ENCODE peak calls at places on chromosome 1, in nine cellular contexts. Y is psoas muscle, U is tibial artery, M is K562, J is spleen, E is suprapubic skin, X is tibial nerve, A is A549, K is uterus. L is an unnamed sample.

GRCh38 chr1:79859212-79859948 is 852.9 kb upstream of the ADGRL4 start:
- DNase-seq in A (peak; percentile 8), X (no peak), M (no peak), J (no peak), E (no peak), K (no peak), U (no peak), Y (no peak), L (no peak)

GRCh38 chr1:248825136-248825535 is 579 bp downstream of the SH3BP5L start:
- DNase-seq in A (no peak), Y (no peak), X (no peak), J (peak; percentile 87), E (peak; percentile 77), K (no peak), U (no peak), M (no peak), L (no peak)

GRCh38 chr1:8767006-8767405 is 50.4 kb downstream of the RERE start:
- DNase-seq in U (no peak), A (no peak), J (no peak), E (no peak), Y (no peak), K (no peak), M (no peak), X (no peak), L (no peak)

GRCh38 chr1:68359045-68359444 is 90.7 kb downstream of the RPE65 start:
- DNase-seq in K (no peak), Y (no peak), X (no peak), J (no peak), E (no peak), M (no peak), U (no peak), A (no peak), L (no peak)

GRCh38 chr1:21229246-21230000 is 52.7 kb upstream of the EIF4G3 start:
- DNase-seq in K (no peak), M (no peak), X (no peak), U (no peak), J (no peak), E (no peak), Y (no peak), A (no peak), L (no peak)

GRCh38 chr1:233020441-233020840 is 70.0 kb downstream of the NTPCR start:
- DNase-seq in Y (peak; percentile 19), A (no peak), J (no peak), E (no peak), M (no peak), K (no peak), U (peak; percentile 26), X (no peak), L (no peak)

GRCh38 chr1:215710340-215710971 is 143.4 kb downstream of the KCTD3 start:
- DNase-seq in U (no peak), M (peak; percentile 49), J (no peak), A (peak; percentile 7), X (no peak), E (no peak), Y (no peak), K (no peak), L (no peak)

GRCh38 chr1:2406451-2407041 is 5.8 kb downstream of the PEX10 start:
- DNase-seq in K (no peak), X (no peak), M (no peak), A (no peak), J (no peak), Y (no peak), U (no peak), E (no peak), L (no peak)

GRCh38 chr1:101444873-101445618 is 208.2 kb downstream of the S1PR1 start:
- DNase-seq in A (no peak), Y (no peak), M (no peak), U (no peak), E (no peak), K (no peak), J (no peak), X (no peak), L (no peak)

DNA sequence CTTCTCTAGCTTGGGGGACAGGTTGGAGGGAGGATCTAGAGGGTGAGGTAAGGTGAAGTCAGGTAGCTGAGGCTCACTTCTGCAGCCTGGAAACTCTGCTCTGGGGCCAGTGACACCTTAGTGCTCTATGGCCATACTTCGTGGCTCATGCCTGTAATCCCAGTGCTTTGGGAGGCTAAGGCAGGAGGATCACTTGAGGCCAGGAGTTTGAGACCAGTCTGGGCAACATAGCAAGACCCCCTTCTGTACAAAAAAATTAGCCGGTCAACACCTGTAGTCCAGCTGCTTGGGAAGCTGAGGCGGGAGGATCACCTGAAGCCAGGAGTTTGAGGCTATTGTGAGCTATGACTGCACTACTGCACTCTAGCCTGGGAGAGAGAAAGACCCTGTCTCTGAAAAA is 5.8 kb downstream of the LMNA start:
- DNase-seq in U (no peak), Y (no peak), X (no peak), A (no peak), K (no peak), E (no peak), M (no peak), J (no peak), L (no peak)
- H3K4me3 ChIP-seq in U (peak overlapping the region; percentile 100), Y (peak overlapping the region; percentile 99), X (no peak overlapping the region), A (no peak overlapping the region), K (peak overlapping the region; percentile 82), E (peak overlapping the region; percentile 100), M (no peak overlapping the region), J (no peak overlapping the region), L (peak overlapping the region; percentile 96)

DNA sequence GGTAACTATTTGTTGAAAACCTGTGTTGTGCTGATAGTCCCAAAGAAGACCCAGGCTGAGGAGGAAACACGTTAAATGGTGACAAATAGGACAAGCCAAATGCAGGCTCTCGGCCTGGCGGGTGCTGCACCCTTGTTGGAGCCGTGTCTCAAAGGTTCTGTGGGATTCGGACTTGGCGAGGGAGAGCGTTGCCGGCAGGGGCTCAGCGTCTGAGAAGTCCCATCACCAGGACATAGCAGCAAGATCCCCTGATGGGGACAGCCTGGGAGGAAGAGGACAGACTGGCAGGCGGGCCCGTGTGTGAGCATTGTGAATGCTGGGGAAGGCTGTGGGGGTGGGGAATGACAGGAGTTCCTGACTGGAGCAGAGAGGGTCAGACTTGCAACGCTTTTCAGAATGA is 142.5 kb downstream of the PGBD5 start:
- DNase-seq in Y (no peak), J (peak; percentile 62), A (no peak), M (no peak), K (no peak), U (peak; percentile 11), X (no peak), E (peak; percentile 31), L (no peak)
- H3K27ac ChIP-seq in Y (no peak overlapping the region), J (no peak overlapping the region), A (no peak overlapping the region), M (no peak overlapping the region), K (no peak overlapping the region), U (no peak overlapping the region), X (no peak overlapping the region), E (no peak overlapping the region), L (no peak overlapping the region)

DNA sequence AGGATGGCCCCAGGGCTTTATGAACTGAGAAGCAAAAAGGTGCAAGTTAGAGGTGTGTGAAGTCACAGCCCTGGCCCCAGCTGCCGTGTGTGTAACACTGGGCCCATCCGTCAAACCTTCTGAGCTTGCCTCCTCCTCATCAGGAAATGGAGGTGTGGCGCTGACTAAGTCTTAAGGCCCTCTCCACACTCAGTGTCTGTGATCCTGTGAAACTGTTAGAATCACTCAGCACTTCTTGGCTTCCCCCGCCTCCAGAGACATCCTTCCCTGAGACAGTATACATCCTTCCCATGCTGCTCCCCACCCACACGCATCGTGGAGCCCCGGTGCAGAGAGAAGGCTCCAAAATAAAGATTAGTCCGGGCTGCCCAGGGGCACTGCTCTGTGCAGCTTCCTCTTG is 33.3 kb downstream of the LRP8 start:
- DNase-seq in K (no peak), E (no peak), X (no peak), J (no peak), Y (no peak), M (no peak), A (no peak), U (no peak), L (no peak)
- TF ChIP-seq CTCF in K (no peak), E (no peak), X (no peak), J (no peak), Y (no peak), M (no peak), A (no peak), U (no peak), L (no peak)

GRCh38 chr1:204579681-204580080 is 63.5 kb downstream of the MDM4 start:
- DNase-seq in J (no peak), Y (no peak), X (no peak), U (no peak), A (no peak), K (no peak), M (no peak), E (no peak), L (no peak)
- H3K4me3 ChIP-seq in J (peak overlapping the region; percentile 26), Y (no peak overlapping the region), X (peak overlapping the region; percentile 35), U (no peak overlapping the region), A (no peak overlapping the region), K (no peak overlapping the region), M (no peak overlapping the region), E (no peak overlapping the region), L (no peak overlapping the region)

GRCh38 chr1:51964309-51964696 is 26.2 kb downstream of the RAB3B start:
- DNase-seq in U (no peak), J (no peak), Y (no peak), E (no peak), M (no peak), A (no peak), X (no peak), K (no peak), L (no peak)

GRCh38 chr1:51968632-51969031 is 21.9 kb downstream of the RAB3B start:
- DNase-seq in Y (no peak), M (no peak), E (no peak), X (no peak), U (no peak), A (no peak), K (no peak), J (no peak), L (no peak)

GRCh38 chr1:51973587-51974474 is 16.7 kb downstream of the RAB3B start:
- DNase-seq in M (no peak), U (no peak), X (no peak), E (no peak), K (no peak), J (no peak), Y (no peak), A (no peak), L (no peak)

GRCh38 chr1:51966559-51966958 is 23.9 kb downstream of the RAB3B start:
- DNase-seq in K (no peak), Y (no peak), E (no peak), J (no peak), M (no peak), A (no peak), U (no peak), X (no peak), L (no peak)

DNA sequence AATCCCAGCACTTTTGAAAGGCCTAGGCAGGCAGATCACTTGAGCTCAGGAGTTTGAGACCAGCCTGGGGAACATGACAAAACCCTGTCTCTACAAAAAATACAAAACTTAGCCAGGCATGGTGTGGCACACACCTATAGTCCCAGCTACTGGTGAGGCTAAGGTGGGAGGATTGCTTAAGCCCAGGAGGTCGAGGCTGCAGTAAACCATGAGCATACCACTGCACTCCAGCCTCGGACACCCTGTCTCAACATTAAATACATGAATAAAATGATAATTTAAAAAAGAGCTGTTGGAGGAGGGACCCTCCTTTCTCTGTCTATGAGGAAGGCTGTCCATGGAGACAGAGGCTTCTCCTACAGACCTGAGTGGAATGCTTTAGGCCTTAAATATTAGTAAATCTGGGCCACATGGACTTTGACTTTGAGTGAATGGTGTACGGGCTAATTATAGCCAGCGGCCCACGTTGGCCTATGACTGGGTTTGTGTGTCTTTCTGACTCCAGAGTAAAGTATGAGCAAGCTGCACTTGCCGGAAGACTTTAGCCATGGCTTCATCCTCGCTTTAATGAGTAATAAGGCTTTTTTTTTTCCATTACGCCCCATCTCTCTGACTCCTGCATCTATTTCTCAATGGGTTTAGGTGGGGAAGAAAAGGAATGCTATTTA is 21.3 kb downstream of the RAB3B start:
- DNase-seq in A (peak; percentile 66), X (no peak), Y (no peak), U (no peak), E (no peak), K (no peak), M (no peak), J (no peak), L (no peak)
- H3K27ac ChIP-seq in A (peak overlapping the region; percentile 87), X (no peak overlapping the region), Y (no peak overlapping the region), U (no peak overlapping the region), E (no peak overlapping the region), K (no peak overlapping the region), M (no peak overlapping the region), J (no peak overlapping the region), L (no peak overlapping the region)

L was measured in coronary artery.